ENCODE peak calls at places on chromosome 10, in four cellular contexts. A is K562, N is WTC11, P is HepG2. O is an unnamed sample.

GRCh38 chr10:72328045-72328828 is 26.5 kb downstream of the DNAJB12 start:
- DNase-seq in N (peak), P (peak), A (peak), O (peak)

GRCh38 chr10:124943301-124944092 is 1.6 kb downstream of the ZRANB1 start:
- DNase-seq in P (no peak), N (no peak), A (no peak), O (peak)

GRCh38 chr10:98246911-98247820 is 20.8 kb downstream of the LOXL4 start:
- DNase-seq in N (no peak), A (no peak), P (no peak), O (no peak)

GRCh38 chr10:18224626-18225445 is 84.6 kb downstream of the CACNB2 start:
- DNase-seq in N (peak), A (no peak), P (no peak), O (no peak)

GRCh38 chr10:81428456-81429134 is 446.4 kb upstream of the NRG3 start:
- DNase-seq in P (no peak), A (no peak), N (no peak), O (no peak)

GRCh38 chr10:44056947-44057811 is 327.7 kb downstream of the CXCL12 start:
- DNase-seq in A (no peak), P (no peak), N (no peak), O (no peak)

GRCh38 chr10:3045471-3046209 is 21.7 kb upstream of the PFKP start:
- DNase-seq in N (peak), P (peak), A (peak), O (peak)

GRCh38 chr10:35691522-35692236 is 49.6 kb upstream of the FZD8 start:
- DNase-seq in P (no peak), N (no peak), A (no peak), O (no peak)

GRCh38 chr10:5447071-5447470 is 34.7 kb downstream of the NET1 start:
- DNase-seq in A (no peak), N (no peak), P (no peak), O (no peak)

GRCh38 chr10:97195654-97196212 is 10.0 kb upstream of the SLIT1 start:
- DNase-seq in P (no peak), A (no peak), N (no peak), O (no peak)

GRCh38 chr10:21318768-21319167 is 206.7 kb downstream of the SKIDA1 start:
- DNase-seq in P (no peak), A (peak), N (no peak), O (no peak)

GRCh38 chr10:18713077-18713476 is 53.8 kb downstream of the ARL5B start:
- DNase-seq in N (no peak), A (no peak), P (peak), O (peak)

GRCh38 chr10:88004451-88004850 is 141.0 kb downstream of the PTEN start:
- DNase-seq in N (no peak), A (no peak), P (no peak), O (no peak)

GRCh38 chr10:73248259-73248724 is 1.2 kb upstream of the DNAJC9 start:
- DNase-seq in P (no peak), N (no peak), A (peak), O (no peak)

DNA sequence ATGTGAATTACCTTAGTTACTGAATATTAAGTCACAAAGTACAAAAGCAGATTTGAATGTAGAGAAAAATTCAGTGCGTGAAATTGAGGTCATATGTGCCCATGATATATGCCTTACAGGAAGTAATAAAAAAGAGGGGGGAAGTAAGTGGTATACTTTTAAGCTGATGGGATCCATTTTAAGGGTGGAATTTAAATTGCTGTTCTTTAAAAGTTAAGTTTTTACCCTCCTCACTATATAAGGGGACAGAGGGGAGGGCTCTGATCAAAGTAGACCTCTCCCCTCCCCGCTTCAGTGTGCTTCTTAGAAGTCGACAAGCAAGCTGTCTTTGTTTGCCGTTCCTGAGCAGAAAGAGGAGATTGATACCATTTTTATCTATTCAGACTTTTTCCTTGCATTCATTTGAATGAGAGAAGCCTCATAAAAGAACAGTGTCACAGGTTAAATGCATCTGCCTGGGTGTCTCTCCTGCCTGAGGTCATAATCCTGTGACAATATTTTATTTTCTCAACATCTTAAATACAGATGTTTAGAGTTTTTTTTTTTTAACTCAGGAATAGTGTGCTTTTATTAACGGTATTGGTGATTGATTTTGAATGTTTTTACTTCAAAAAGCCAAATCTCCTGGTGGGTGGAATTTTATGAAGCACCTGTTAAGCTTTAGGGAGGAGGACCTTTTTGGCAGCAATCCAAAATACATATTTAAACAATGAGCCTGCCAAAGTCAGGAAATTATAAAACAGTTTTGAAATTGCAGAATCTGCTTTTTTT is 141.6 kb downstream of the KAT6B start:
- DNase-seq in P (peak), A (no peak), N (no peak), O (no peak)
- TF ChIP-seq ESRRA in P (no peak), A (no peak), N (no peak), O (no peak)

GRCh38 chr10:114678806-114679205 is 20.7 kb upstream of the ABLIM1 start:
- DNase-seq in N (no peak), A (no peak), P (no peak), O (no peak)

GRCh38 chr10:114682121-114682520 is 24.0 kb upstream of the ABLIM1 start:
- DNase-seq in P (no peak), N (no peak), A (no peak), O (no peak)

GRCh38 chr10:114681542-114681941 is 23.5 kb upstream of the ABLIM1 start:
- DNase-seq in P (no peak), A (no peak), N (no peak), O (no peak)

GRCh38 chr10:114682532-114682931 is 24.5 kb upstream of the ABLIM1 start:
- DNase-seq in N (no peak), A (no peak), P (no peak), O (no peak)

GRCh38 chr10:114680557-114681117 is 22.6 kb upstream of the ABLIM1 start:
- DNase-seq in P (no peak), A (no peak), N (no peak), O (no peak)
- TF ChIP-seq JUN in P (no peak), A (no peak), N (no peak), O (no peak)

GRCh38 chr10:11715815-11716494 is 26.2 kb upstream of the ECHDC3 start:
- DNase-seq in P (peak), A (no peak), N (no peak), O (no peak)
- TF ChIP-seq USF2 in P (no peak), A (no peak), N (no peak), O (no peak)

DNA sequence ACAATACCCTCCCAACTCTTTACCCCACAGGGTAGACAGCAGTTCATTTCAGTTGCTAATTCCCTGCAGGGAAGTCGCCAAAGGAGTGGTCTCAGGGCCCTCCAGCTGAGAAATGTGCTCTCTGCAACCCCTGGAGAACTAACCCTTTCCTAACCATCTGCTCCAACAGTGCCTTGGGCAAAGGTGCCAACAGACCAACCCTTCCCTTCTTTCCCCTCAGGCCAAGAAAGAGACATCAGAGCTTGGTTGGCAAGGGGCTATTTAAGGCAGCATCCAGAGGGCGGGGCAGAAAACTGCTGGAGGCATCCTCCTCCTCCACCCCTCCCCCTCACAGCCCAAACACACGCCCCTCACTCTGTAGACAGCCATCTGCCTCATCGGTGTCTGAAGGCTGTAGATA is 1.7 kb downstream of the SORBS1 start:
- DNase-seq in A (no peak), N (peak), P (no peak), O (no peak)
- TF ChIP-seq ESRRA in A (no peak), N (no peak), P (no peak), O (no peak)